ENCODE peak calls at places on chromosomes 16 and 17, in four cellular contexts. One of them, this sample, is unnamed.

GRCh38 chr16:54446639-54447038 is 160.1 kb upstream of the IRX3 start:
- DNase-seq in K562: no peak
- DNase-seq in GM12878: no peak
- DNase-seq in HepG2: no peak
- DNase-seq in this sample: no peak

GRCh38 chr17:81821603-81822311 is 11.3 kb downstream of the MCRIP1 start:
- DNase-seq in GM12878: no peak
- DNase-seq in K562: peak; percentile 92
- DNase-seq in HepG2: peak; percentile 84
- DNase-seq in this sample: peak; percentile 80

GRCh38 chr17:63564562-63564961 is 14.3 kb downstream of the DCAF7 start:
- DNase-seq in HepG2: no peak
- DNase-seq in GM12878: no peak
- DNase-seq in K562: no peak
- DNase-seq in this sample: no peak

GRCh38 chr17:77146882-77147281 is 6.1 kb downstream of the SEC14L1 start:
- DNase-seq in GM12878: no peak
- DNase-seq in K562: no peak
- DNase-seq in HepG2: no peak
- DNase-seq in this sample: no peak

GRCh38 chr16:66441586-66442375 is 14.7 kb downstream of the BEAN1 start:
- DNase-seq in GM12878: no peak
- DNase-seq in HepG2: no peak
- DNase-seq in K562: no peak
- DNase-seq in this sample: no peak

GRCh38 chr16:85898521-85899442 is at the start of gene IRF8:
- DNase-seq in GM12878: peak; percentile 59
- DNase-seq in K562: no peak
- DNase-seq in HepG2: no peak
- DNase-seq in this sample: peak; percentile 84

GRCh38 chr16:87471278-87472141 is 21.3 kb downstream of the ZCCHC14 start:
- DNase-seq in GM12878: no peak
- DNase-seq in K562: no peak
- DNase-seq in HepG2: peak; percentile 81
- DNase-seq in this sample: no peak

GRCh38 chr17:82544431-82545070 is 25.0 kb downstream of the FOXK2 start:
- DNase-seq in GM12878: no peak
- DNase-seq in K562: no peak
- DNase-seq in HepG2: no peak
- DNase-seq in this sample: no peak

GRCh38 chr17:33398386-33398785 is 105.3 kb upstream of the ASIC2 start:
- DNase-seq in GM12878: no peak
- DNase-seq in HepG2: no peak
- DNase-seq in K562: no peak
- DNase-seq in this sample: no peak

GRCh38 chr16:70650216-70650615 is 3.9 kb downstream of the IL34 start:
- DNase-seq in HepG2: no peak
- DNase-seq in GM12878: no peak
- DNase-seq in K562: no peak
- DNase-seq in this sample: no peak

GRCh38 chr16:85464342-85465305 is 148.5 kb upstream of the GSE1 start:
- DNase-seq in HepG2: no peak
- DNase-seq in K562: no peak
- DNase-seq in GM12878: no peak
- DNase-seq in this sample: no peak

GRCh38 chr16:8818499-8819270 is 21.0 kb downstream of the PMM2 start:
- DNase-seq in GM12878: peak; percentile 57
- DNase-seq in HepG2: no peak
- DNase-seq in K562: no peak
- DNase-seq in this sample: no peak

GRCh38 chr17:49567104-49567521 is 8.6 kb upstream of the NXPH3 start:
- DNase-seq in GM12878: no peak
- DNase-seq in K562: no peak
- DNase-seq in HepG2: no peak
- DNase-seq in this sample: no peak

GRCh38 chr16:83994087-83994486 is 26.0 kb downstream of the NECAB2 start:
- DNase-seq in HepG2: peak; percentile 75
- DNase-seq in GM12878: no peak
- DNase-seq in K562: no peak
- DNase-seq in this sample: no peak

GRCh38 chr17:38970804-38971203 is 3.6 kb upstream of the FBXO47 start:
- DNase-seq in HepG2: no peak
- DNase-seq in K562: no peak
- DNase-seq in GM12878: no peak
- DNase-seq in this sample: peak; percentile 19

GRCh38 chr17:32120086-32120485 is 22.2 kb upstream of the RHOT1 start:
- DNase-seq in HepG2: no peak
- DNase-seq in GM12878: no peak
- DNase-seq in K562: no peak
- DNase-seq in this sample: no peak

GRCh38 chr17:10290046-10290445 is 82.8 kb downstream of the MYH13 start:
- DNase-seq in GM12878: no peak
- DNase-seq in HepG2: no peak
- DNase-seq in K562: no peak
- DNase-seq in this sample: no peak

GRCh38 chr16:70254095-70254964 is 2.6 kb upstream of the EXOSC6 start:
- DNase-seq in K562: peak; percentile 6
- DNase-seq in HepG2: no peak
- DNase-seq in GM12878: no peak
- DNase-seq in this sample: no peak

GRCh38 chr16:67676516-67676915 is 9.9 kb downstream of the C16orf86 start:
- DNase-seq in K562: no peak
- DNase-seq in GM12878: no peak
- DNase-seq in HepG2: no peak
- DNase-seq in this sample: no peak

GRCh38 chr17:34412965-34413441 is 50.0 kb upstream of the CCL1 start:
- DNase-seq in HepG2: no peak
- DNase-seq in GM12878: no peak
- DNase-seq in K562: peak; percentile 56
- DNase-seq in this sample: no peak

GRCh38 chr17:64174686-64175456 is 44.9 kb upstream of the ERN1 start:
- DNase-seq in HepG2: no peak
- DNase-seq in K562: no peak
- DNase-seq in GM12878: no peak
- DNase-seq in this sample: no peak

GRCh38 chr16:8655184-8655717 is 19.2 kb upstream of the ABAT start:
- DNase-seq in GM12878: peak; percentile 31
- DNase-seq in HepG2: peak; percentile 73
- DNase-seq in K562: peak; percentile 22
- DNase-seq in this sample: no peak

GRCh38 chr17:34797724-34798123 is 163.5 kb downstream of the CCT6B start:
- DNase-seq in HepG2: peak; percentile 6
- DNase-seq in K562: peak; percentile 75
- DNase-seq in GM12878: no peak
- DNase-seq in this sample: peak; percentile 41

GRCh38 chr16:67636713-67637112 is 8.2 kb upstream of the CARMIL2 start:
- DNase-seq in K562: no peak
- DNase-seq in GM12878: no peak
- DNase-seq in HepG2: no peak
- DNase-seq in this sample: no peak

GRCh38 chr17:4900231-4901107 is 1.1 kb downstream of the C17orf107 start:
- DNase-seq in HepG2: no peak
- DNase-seq in GM12878: no peak
- DNase-seq in K562: no peak
- DNase-seq in this sample: no peak

GRCh38 chr16:68252383-68252782 is 7.2 kb downstream of the PLA2G15 start:
- DNase-seq in GM12878: no peak
- DNase-seq in HepG2: no peak
- DNase-seq in K562: no peak
- DNase-seq in this sample: no peak

GRCh38 chr16:73202176-73202729 is 154.3 kb upstream of the ZFHX3 start:
- DNase-seq in HepG2: peak; percentile 55
- DNase-seq in GM12878: no peak
- DNase-seq in K562: no peak
- DNase-seq in this sample: no peak

GRCh38 chr17:34384822-34385605 is 22.0 kb upstream of the CCL1 start:
- DNase-seq in K562: no peak
- DNase-seq in HepG2: no peak
- DNase-seq in GM12878: no peak
- DNase-seq in this sample: no peak

GRCh38 chr17:65588194-65588808 is 26.9 kb upstream of the AXIN2 start:
- DNase-seq in GM12878: no peak
- DNase-seq in HepG2: peak; percentile 99
- DNase-seq in K562: peak; percentile 40
- DNase-seq in this sample: no peak

GRCh38 chr17:77385750-77386501 is 245.2 kb downstream of the SEC14L1 start:
- DNase-seq in K562: peak; percentile 67
- DNase-seq in HepG2: no peak
- DNase-seq in GM12878: no peak
- DNase-seq in this sample: no peak

GRCh38 chr17:6413073-6413472 is 21.8 kb downstream of the AIPL1 start:
- DNase-seq in HepG2: peak; percentile 40
- DNase-seq in GM12878: no peak
- DNase-seq in K562: peak; percentile 11
- DNase-seq in this sample: no peak

GRCh38 chr17:68451650-68452354 is 5.5 kb downstream of the WIPI1 start:
- DNase-seq in GM12878: no peak
- DNase-seq in HepG2: peak; percentile 61
- DNase-seq in K562: no peak
- DNase-seq in this sample: no peak

GRCh38 chr17:81630274-81630673 is 6.6 kb downstream of the NPLOC4 start:
- DNase-seq in K562: no peak
- DNase-seq in HepG2: no peak
- DNase-seq in GM12878: no peak
- DNase-seq in this sample: no peak

GRCh38 chr17:67517335-67517734 is 140.3 kb downstream of the PITPNC1 start:
- DNase-seq in HepG2: no peak
- DNase-seq in K562: no peak
- DNase-seq in GM12878: no peak
- DNase-seq in this sample: no peak

DNA sequence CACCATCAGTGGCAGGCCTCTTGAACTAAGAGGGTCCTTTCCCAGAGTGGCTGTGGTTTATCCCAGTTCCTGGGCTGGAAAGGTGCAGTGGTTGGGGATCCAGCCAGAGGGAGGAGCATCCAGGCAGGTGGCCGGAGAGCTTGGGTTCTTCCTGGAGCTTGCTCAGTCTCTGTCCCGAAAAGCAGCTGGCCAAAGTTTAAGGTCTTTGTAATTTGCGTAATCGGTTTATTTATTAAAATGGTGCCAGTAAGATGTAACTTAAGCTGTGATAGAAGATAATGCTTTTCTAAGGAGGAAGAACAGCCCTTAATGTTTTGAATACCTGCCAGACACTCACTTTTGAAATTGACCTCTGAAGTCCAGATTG is 209.5 kb downstream of the CCDC182 start:
- DNase-seq in GM12878: no peak
- DNase-seq in HepG2: no peak
- DNase-seq in K562: no peak
- DNase-seq in this sample: no peak
- H3K27ac ChIP-seq in GM12878: no peak overlapping the region
- H3K27ac ChIP-seq in HepG2: peak overlapping the region; percentile 14
- H3K27ac ChIP-seq in K562: no peak overlapping the region
- H3K27ac ChIP-seq in this sample: no peak overlapping the region

DNA sequence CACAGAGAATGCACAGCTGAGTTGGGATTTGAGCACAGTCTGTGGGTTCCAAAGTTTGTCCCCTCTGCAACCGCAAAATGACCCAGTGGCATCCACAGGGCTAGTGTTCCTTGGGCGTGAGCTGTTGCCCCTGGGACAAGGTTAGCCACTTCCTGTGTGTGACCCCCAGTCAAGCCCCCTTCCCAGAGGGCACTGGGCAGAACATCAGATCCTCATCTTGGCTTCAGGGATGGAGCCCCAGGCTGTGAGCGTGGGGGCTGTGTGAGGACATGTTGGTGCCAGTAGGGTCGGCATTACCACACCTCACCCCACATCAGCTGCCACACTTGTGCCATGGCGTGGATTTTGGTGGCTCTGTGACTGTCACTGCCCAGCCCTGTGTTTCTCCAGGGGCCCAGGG is 55.3 kb downstream of the USP22 start:
- DNase-seq in K562: no peak
- DNase-seq in HepG2: no peak
- DNase-seq in GM12878: no peak
- DNase-seq in this sample: no peak
- TF ChIP-seq TAF1 in K562: no peak
- TF ChIP-seq TAF1 in HepG2: no peak
- TF ChIP-seq TAF1 in GM12878: no peak
- TF ChIP-seq TAF1 in this sample: no peak

GRCh38 chr16:13134843-13135242 is 233.4 kb downstream of the SHISA9 start:
- DNase-seq in HepG2: no peak
- DNase-seq in K562: no peak
- DNase-seq in GM12878: no peak
- DNase-seq in this sample: no peak
- TF ChIP-seq BRCA1 in HepG2: no peak
- TF ChIP-seq BRCA1 in K562: no peak
- TF ChIP-seq BRCA1 in GM12878: no peak
- TF ChIP-seq BRCA1 in this sample: no peak

GRCh38 chr16:11740567-11740966 is 2.1 kb downstream of the TXNDC11 start:
- DNase-seq in HepG2: no peak
- DNase-seq in K562: no peak
- DNase-seq in GM12878: no peak
- DNase-seq in this sample: no peak

GRCh38 chr16:11742536-11743307 is at the start of gene TXNDC11:
- DNase-seq in GM12878: peak; percentile 93
- DNase-seq in HepG2: peak; percentile 98
- DNase-seq in K562: peak; percentile 97
- DNase-seq in this sample: peak; percentile 88

GRCh38 chr16:11743308-11744074 is 834 bp upstream of the TXNDC11 start:
- DNase-seq in K562: no peak
- DNase-seq in HepG2: peak; percentile 98
- DNase-seq in GM12878: no peak
- DNase-seq in this sample: no peak

GRCh38 chr16:11742041-11742535 is 569 bp downstream of the TXNDC11 start:
- DNase-seq in HepG2: peak; percentile 32
- DNase-seq in K562: peak; percentile 70
- DNase-seq in GM12878: no peak
- DNase-seq in this sample: no peak

DNA sequence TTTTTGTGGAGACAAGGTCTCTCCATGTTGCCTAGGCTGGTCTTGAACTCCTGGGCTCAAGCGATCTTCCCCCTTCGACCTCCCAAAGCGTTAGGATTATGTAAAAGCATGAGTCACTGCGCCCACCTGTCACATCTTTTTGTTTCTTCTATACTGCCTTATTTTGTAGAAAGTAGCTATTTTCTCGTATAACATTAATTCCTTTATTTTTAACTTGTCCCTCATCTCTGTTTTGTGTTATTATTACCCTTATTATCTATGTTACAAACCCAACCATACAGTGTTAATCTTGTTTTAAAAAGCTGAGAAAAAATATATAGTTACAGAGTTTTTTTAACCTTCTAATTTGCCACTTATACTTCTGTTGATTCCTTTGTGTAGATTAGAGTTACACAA is 1.4 kb upstream of the TXNDC11 start:
- DNase-seq in GM12878: no peak
- DNase-seq in K562: no peak
- DNase-seq in HepG2: no peak
- DNase-seq in this sample: no peak
- H3K27ac ChIP-seq in GM12878: no peak overlapping the region
- H3K27ac ChIP-seq in K562: peak overlapping the region; percentile 95
- H3K27ac ChIP-seq in HepG2: peak overlapping the region; percentile 94
- H3K27ac ChIP-seq in this sample: no peak overlapping the region

This sample was measured in H1.